ENCODE peak calls at places on chromosomes 6 and 20, in five cellular contexts. A is body of pancreas, Z is heart left ventricle, I is tibial nerve, X is K562. S is an unnamed sample.
A peak's percentile ranks its signal among the peaks of the same experiment; 100 is the strongest.

GRCh38 chr20:37537505-37537904 is 9.8 kb upstream of the BLCAP start:
- DNase-seq in A (no peak), Z (no peak), I (no peak), X (no peak), S (no peak)

GRCh38 chr6:129732542-129732941 is 22.6 kb upstream of the ARHGAP18 start:
- DNase-seq in A (no peak), Z (no peak), I (no peak), X (no peak), S (no peak)

GRCh38 chr6:154432533-154433476 is 76.2 kb upstream of the IPCEF1 start:
- DNase-seq in A (no peak), Z (peak; percentile 24), I (no peak), X (peak; percentile 84), S (no peak)

GRCh38 chr6:153032255-153032882 is 29.9 kb upstream of the MTRF1L start:
- DNase-seq in A (no peak), Z (no peak), I (no peak), X (peak; percentile 30), S (no peak)

GRCh38 chr20:51934301-51935002 is 132.1 kb upstream of the SALL4 start:
- DNase-seq in A (no peak), Z (no peak), I (no peak), X (no peak), S (no peak)

GRCh38 chr6:83917001-83917400 is 57.5 kb downstream of the CYB5R4 start:
- DNase-seq in A (no peak), Z (no peak), I (no peak), X (no peak), S (no peak)

GRCh38 chr6:20907486-20908071 is 373.3 kb downstream of the CDKAL1 start:
- DNase-seq in A (no peak), Z (no peak), I (no peak), X (peak; percentile 34), S (no peak)

GRCh38 chr6:46044876-46045617 is 29.4 kb upstream of the CLIC5 start:
- DNase-seq in A (no peak), Z (peak; percentile 67), I (peak; percentile 70), X (no peak), S (peak; percentile 71)

GRCh38 chr6:33543116-33543515 is 37.0 kb downstream of the BAK1 start:
- DNase-seq in A (no peak), Z (no peak), I (no peak), X (no peak), S (no peak)

GRCh38 chr20:36808317-36809257 is 35.0 kb upstream of the DSN1 start:
- DNase-seq in A (peak; percentile 56), Z (peak; percentile 46), I (peak; percentile 70), X (peak; percentile 75), S (peak; percentile 93)

GRCh38 chr20:19802099-19802491 is 44.0 kb downstream of the RIN2 start:
- DNase-seq in A (no peak), Z (no peak), I (no peak), X (no peak), S (no peak)

GRCh38 chr6:169141706-169142705 is 111.6 kb downstream of the THBS2 start:
- DNase-seq in A (peak; percentile 18), Z (peak; percentile 58), I (no peak), X (no peak), S (no peak)

GRCh38 chr6:100289285-100289684 is 175.4 kb downstream of the SIM1 start:
- DNase-seq in A (no peak), Z (no peak), I (no peak), X (no peak), S (no peak)

GRCh38 chr6:170385506-170385905 is 78.9 kb downstream of the FAM120B start:
- DNase-seq in A (no peak), Z (no peak), I (no peak), X (no peak), S (no peak)

GRCh38 chr20:58571942-58572666 is 56.9 kb upstream of the APCDD1L start:
- DNase-seq in A (no peak), Z (no peak), I (no peak), X (no peak), S (no peak)

GRCh38 chr6:2187826-2188225 is 57.6 kb downstream of the GMDS start:
- DNase-seq in A (no peak), Z (no peak), I (no peak), X (no peak), S (no peak)

GRCh38 chr20:24341781-24342180 is 127.6 kb upstream of the SYNDIG1 start:
- DNase-seq in A (no peak), Z (no peak), I (no peak), X (no peak), S (no peak)

GRCh38 chr6:162680367-162680766 is 47.2 kb downstream of the PRKN start:
- DNase-seq in A (no peak), Z (no peak), I (no peak), X (no peak), S (no peak)

GRCh38 chr6:109013551-109014101 is 81.0 kb downstream of the SESN1 start:
- DNase-seq in A (no peak), Z (no peak), I (no peak), X (no peak), S (no peak)

GRCh38 chr6:170505306-170505705 is 47.8 kb downstream of the PSMB1 start:
- DNase-seq in A (peak; percentile 14), Z (no peak), I (no peak), X (no peak), S (no peak)

GRCh38 chr6:19736066-19736465 is 101.1 kb upstream of the ID4 start:
- DNase-seq in A (no peak), Z (no peak), I (no peak), X (no peak), S (no peak)

GRCh38 chr6:15658345-15658744 is 4.5 kb downstream of the DTNBP1 start:
- DNase-seq in A (no peak), Z (no peak), I (no peak), X (no peak), S (no peak)

GRCh38 chr6:17867880-17868279 is 119.6 kb downstream of the KIF13A start:
- DNase-seq in A (peak; percentile 18), Z (no peak), I (no peak), X (no peak), S (no peak)

GRCh38 chr6:127854009-127854408 is 46.8 kb downstream of the THEMIS start:
- DNase-seq in A (no peak), Z (no peak), I (no peak), X (no peak), S (no peak)

GRCh38 chr6:41706876-41707564 is 28.4 kb downstream of the TFEB start:
- DNase-seq in A (no peak), Z (no peak), I (peak; percentile 56), X (no peak), S (no peak)

GRCh38 chr20:7859371-7859802 is 80.9 kb downstream of the HAO1 start:
- DNase-seq in A (peak; percentile 20), Z (peak; percentile 22), I (peak; percentile 41), X (peak; percentile 6), S (no peak)

GRCh38 chr6:133814235-133814634 is 74.7 kb upstream of the TCF21 start:
- DNase-seq in A (no peak), Z (no peak), I (no peak), X (no peak), S (no peak)

GRCh38 chr6:106169517-106169916 is 83.4 kb downstream of the PRDM1 start:
- DNase-seq in A (no peak), Z (no peak), I (no peak), X (no peak), S (no peak)
- TF ChIP-seq POLR2A in A (no peak), Z (no peak), I (no peak), X (no peak), S (no peak)

GRCh38 chr6:31578461-31579118 is 3.2 kb downstream of the TNF start:
- DNase-seq in A (peak; percentile 73), Z (no peak), I (no peak), X (no peak), S (no peak)
- TF ChIP-seq POLR2A in A (peak; percentile 37), Z (no peak), I (no peak), X (no peak), S (no peak)

GRCh38 chr6:149356081-149356750 is 38.7 kb downstream of the TAB2 start:
- DNase-seq in A (no peak), Z (no peak), I (no peak), X (no peak), S (no peak)
- TF ChIP-seq POLR2A in A (no peak), Z (no peak), I (no peak), X (no peak), S (no peak)

GRCh38 chr6:31356946-31357466 is at the start of gene HLA-B:
- DNase-seq in A (peak; percentile 83), Z (peak; percentile 93), I (peak; percentile 68), X (peak; percentile 9), S (peak; percentile 84)
- TF ChIP-seq POLR2A in A (peak; percentile 96), Z (no peak), I (peak; percentile 73), X (no peak), S (peak; percentile 89)

GRCh38 chr6:43037706-43038105 is 15.9 kb downstream of the CUL7 start:
- DNase-seq in A (no peak), Z (no peak), I (no peak), X (no peak), S (no peak)

GRCh38 chr6:43037197-43037596 is 15.8 kb downstream of the RRP36 start:
- DNase-seq in A (no peak), Z (no peak), I (no peak), X (no peak), S (no peak)

GRCh38 chr6:43033874-43034273 is 12.5 kb downstream of the RRP36 start:
- DNase-seq in A (no peak), Z (no peak), I (no peak), X (no peak), S (no peak)

GRCh38 chr6:43036712-43037111 is 15.3 kb downstream of the RRP36 start:
- DNase-seq in A (no peak), Z (no peak), I (no peak), X (no peak), S (no peak)

DNA sequence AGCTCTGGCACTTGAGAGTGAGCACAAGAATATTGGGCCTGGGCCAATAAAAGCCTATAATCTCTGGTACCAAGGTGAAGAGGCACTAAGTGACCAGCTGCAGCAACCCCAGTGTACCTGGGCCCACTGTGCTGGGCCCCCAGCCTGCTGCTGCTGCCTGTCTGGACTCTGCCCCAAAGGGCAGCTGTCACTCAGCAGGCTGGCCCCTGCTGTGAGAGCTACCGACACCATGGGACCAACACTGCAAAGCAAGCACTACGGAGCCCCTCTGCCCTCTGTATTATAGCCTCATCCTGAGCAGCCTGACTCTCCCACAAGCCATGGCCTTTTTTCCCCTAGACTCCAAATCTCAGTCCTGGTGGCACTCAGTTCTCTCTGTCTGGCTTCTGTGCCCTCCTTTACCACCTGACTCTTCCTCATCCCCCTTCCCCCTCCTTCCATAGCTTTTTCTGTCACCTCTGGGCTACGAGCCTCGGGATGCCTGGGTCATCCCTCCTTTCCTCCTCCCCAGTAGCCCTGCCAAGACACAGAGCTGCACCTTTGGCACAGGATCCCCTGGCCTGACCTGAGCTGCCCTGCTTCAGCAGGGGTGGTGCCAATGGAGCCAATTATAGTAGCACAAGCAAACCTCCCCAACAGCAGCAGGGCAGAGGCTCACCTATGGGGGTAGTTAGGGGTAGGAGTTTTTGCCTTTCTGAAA is 14.2 kb downstream of the RRP36 start:
- DNase-seq in A (no peak), Z (peak; percentile 71), I (no peak), X (no peak), S (no peak)
- TF ChIP-seq POLR2A in A (no peak), Z (no peak), I (no peak), X (no peak), S (no peak)

DNA sequence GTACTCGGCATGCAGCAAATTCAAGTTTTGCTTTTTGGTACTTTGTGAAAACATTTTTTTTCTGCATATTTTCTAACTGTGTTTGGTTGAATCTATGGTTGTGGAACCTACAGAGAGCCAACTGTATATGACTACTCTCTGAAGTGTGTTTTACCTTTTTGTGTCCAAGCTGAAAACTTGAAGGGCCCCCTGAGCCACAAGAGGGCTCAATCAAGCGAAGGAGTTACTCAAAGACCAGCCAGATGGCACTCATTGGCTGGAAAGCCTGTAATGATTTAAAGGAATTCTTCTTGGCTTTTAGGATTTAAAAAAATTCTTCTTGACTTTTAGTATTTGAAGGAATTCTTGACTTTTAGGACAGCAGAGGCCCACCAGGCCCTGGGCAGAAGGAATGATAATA is 27.0 kb upstream of the ECI2 start:
- DNase-seq in A (no peak), Z (no peak), I (no peak), X (no peak), S (no peak)
- TF ChIP-seq POLR2A in A (no peak), Z (no peak), I (no peak), X (no peak), S (no peak)